ENCODE peak calls at places on chromosomes 6 and 20, in four cellular contexts. J is HCT116, P is HepG2, F is GM12878. C is an unnamed sample.

GRCh38 chr6:151679081-151679480 is 128.4 kb upstream of the ESR1 start:
- DNase-seq in J (no peak), P (no peak), F (no peak), C (no peak)

GRCh38 chr6:11412011-11412424 is 125.5 kb upstream of the TMEM170B start:
- DNase-seq in J (no peak), P (no peak), F (no peak), C (no peak)

GRCh38 chr6:75602897-75603395 is 1.3 kb downstream of the SENP6 start:
- DNase-seq in J (no peak), P (no peak), F (no peak), C (no peak)

GRCh38 chr20:4091332-4092135 is 76.2 kb upstream of the RNF24 start:
- DNase-seq in J (no peak), P (peak), F (no peak), C (peak)

GRCh38 chr6:95469511-95469910 is 107.8 kb upstream of the MANEA start:
- DNase-seq in J (no peak), P (no peak), F (no peak), C (no peak)

GRCh38 chr6:89970609-89971337 is 76.5 kb downstream of the GJA10 start:
- DNase-seq in J (peak), P (peak), F (no peak), C (peak)

GRCh38 chr20:48257833-48258232 is 472.6 kb upstream of the SULF2 start:
- DNase-seq in J (no peak), P (no peak), F (no peak), C (no peak)

GRCh38 chr6:111242452-111242851 is 155.1 kb downstream of the SLC16A10 start:
- DNase-seq in J (no peak), P (no peak), F (no peak), C (no peak)

GRCh38 chr6:156282087-156282486 is 495.1 kb upstream of the ARID1B start:
- DNase-seq in J (no peak), P (no peak), F (no peak), C (no peak)

GRCh38 chr6:43308101-43308989 is at the start of gene CRIP3:
- DNase-seq in J (no peak), P (no peak), F (no peak), C (peak)

GRCh38 chr6:37491161-37491829 is 8.4 kb downstream of the CCDC167 start:
- DNase-seq in J (no peak), P (no peak), F (no peak), C (no peak)

GRCh38 chr6:43095939-43096338 is 19.8 kb downstream of the PTK7 start:
- DNase-seq in J (no peak), P (no peak), F (no peak), C (no peak)

GRCh38 chr6:112806163-112806900 is 459.2 kb downstream of the RFPL4B start:
- DNase-seq in J (no peak), P (no peak), F (no peak), C (no peak)

GRCh38 chr20:46995561-46996142 is 101.0 kb downstream of the EYA2 start:
- DNase-seq in J (no peak), P (no peak), F (peak), C (no peak)

GRCh38 chr6:16824804-16825777 is 63.8 kb upstream of the ATXN1 start:
- DNase-seq in J (no peak), P (no peak), F (no peak), C (no peak)

GRCh38 chr6:165636415-165637048 is 26.5 kb downstream of the PDE10A start:
- DNase-seq in J (no peak), P (no peak), F (no peak), C (peak)

GRCh38 chr20:51732454-51732791 is 35.8 kb downstream of the ATP9A start:
- DNase-seq in J (no peak), P (no peak), F (no peak), C (no peak)

GRCh38 chr20:19779634-19780033 is 21.6 kb downstream of the RIN2 start:
- DNase-seq in J (no peak), P (no peak), F (peak), C (no peak)

GRCh38 chr6:82013561-82014275 is 233.8 kb downstream of the IBTK start:
- DNase-seq in J (no peak), P (peak), F (no peak), C (no peak)

GRCh38 chr6:167802339-167802738 is 24.4 kb upstream of the AFDN start:
- DNase-seq in J (no peak), P (no peak), F (no peak), C (no peak)

GRCh38 chr6:3871939-3872338 is 22.8 kb downstream of the FAM50B start:
- DNase-seq in J (no peak), P (no peak), F (no peak), C (no peak)

DNA sequence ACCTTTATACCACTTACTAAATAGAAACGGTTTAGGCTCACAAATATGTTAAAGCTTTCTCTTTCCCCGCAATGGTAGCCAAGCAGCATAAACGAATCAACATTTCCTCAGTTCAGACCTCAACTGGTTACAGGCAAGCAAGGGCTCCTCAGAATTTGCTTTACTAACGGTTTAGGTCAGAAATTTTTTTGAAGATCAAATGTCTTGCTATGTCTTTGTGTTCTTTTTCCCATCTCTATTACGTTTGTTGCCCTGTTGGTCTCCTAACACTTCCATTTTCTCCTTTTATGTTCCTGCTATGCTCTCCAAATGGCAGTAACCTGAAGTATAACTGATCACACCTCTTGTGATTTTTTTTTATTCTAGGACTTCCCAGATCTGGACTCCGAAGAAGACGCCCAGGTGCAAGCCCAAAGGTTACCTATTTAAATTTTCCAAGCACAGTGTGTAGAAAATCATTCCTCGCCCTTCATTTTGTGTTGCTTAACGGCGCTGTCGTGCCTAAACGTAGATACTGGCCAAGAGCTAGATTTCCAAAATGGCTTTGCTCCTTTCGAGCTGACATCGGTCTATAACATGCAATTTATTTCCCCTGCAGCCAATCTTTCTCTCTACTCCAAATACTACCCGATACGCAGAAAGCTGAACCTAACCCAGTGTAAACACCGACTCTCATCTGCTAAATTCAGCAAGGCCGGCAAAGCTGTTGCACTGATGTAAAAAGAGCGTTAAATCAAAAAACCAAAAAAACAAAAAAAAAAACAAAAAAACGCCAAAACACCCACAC is 664 bp upstream of the ASF1A start:
- DNase-seq in J (no peak), P (peak), F (no peak), C (no peak)
- TF ChIP-seq ATF3 in J (no peak), P (no peak), F (no peak), C (no peak)

GRCh38 chr6:35719830-35720733 is 16.8 kb upstream of the ARMC12 start:
- DNase-seq in J (no peak), P (no peak), F (peak), C (peak)
- TF ChIP-seq ATF3 in J (no peak), P (no peak), F (no peak), C (no peak)

DNA sequence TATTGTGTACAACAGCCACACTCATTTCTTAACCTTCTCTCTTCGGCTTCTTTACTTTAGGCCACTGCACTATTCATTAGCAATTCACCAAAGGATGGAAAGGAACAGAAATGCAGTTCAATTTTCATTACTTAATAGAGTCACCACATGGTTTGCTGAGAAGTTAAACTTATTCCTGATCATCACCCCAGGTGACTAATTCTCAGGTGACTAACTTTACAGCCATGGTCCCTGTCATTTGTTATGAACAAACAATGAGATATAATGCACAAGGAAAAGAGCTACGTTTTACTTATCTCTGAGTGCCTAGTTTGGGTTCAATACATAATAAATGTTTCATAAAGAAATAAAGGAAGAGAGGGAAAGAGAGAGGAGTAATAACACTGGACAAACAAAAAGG is 45.8 kb upstream of the DST start:
- DNase-seq in J (no peak), P (no peak), F (no peak), C (no peak)
- TF ChIP-seq ATF3 in J (no peak), P (no peak), F (no peak), C (no peak)

GRCh38 chr6:65259982-65260381 is 447.0 kb downstream of the EYS start:
- DNase-seq in J (no peak), P (no peak), F (no peak), C (no peak)

GRCh38 chr6:65259080-65259479 is 447.9 kb downstream of the EYS start:
- DNase-seq in J (no peak), P (peak), F (no peak), C (no peak)
- TF ChIP-seq ATF3 in J (no peak), P (no peak), F (no peak), C (no peak)